ENCODE peak calls at places on chromosomes 5 and 9, in six cellular contexts. O is lower lobe of right lung, F is Peyer's patch, K is AG10803, W is neural progenitor cell, E is lower leg skin. M is an unnamed sample.

GRCh38 chr9:91060520-91061343 is 259.1 kb downstream of the SYK start:
- DNase-seq in F (no peak), E (peak), K (peak), W (no peak), O (no peak), M (no peak)

GRCh38 chr5:137304227-137304874 is 194.8 kb downstream of the SPOCK1 start:
- DNase-seq in W (no peak), E (no peak), O (no peak), F (no peak), K (no peak), M (no peak)

GRCh38 chr5:138824516-138824915 is 50.6 kb downstream of the LRRTM2 start:
- DNase-seq in K (no peak), E (no peak), F (no peak), O (no peak), W (no peak), M (no peak)

GRCh38 chr5:72999916-73000315 is 44.1 kb downstream of the FCHO2 start:
- DNase-seq in F (no peak), W (no peak), K (no peak), E (no peak), O (no peak), M (no peak)

GRCh38 chr9:135980926-135981630 is 19.9 kb upstream of the UBAC1 start:
- DNase-seq in E (no peak), O (no peak), K (no peak), W (no peak), F (no peak), M (no peak)

GRCh38 chr9:33463151-33463550 is 10.6 kb downstream of the NOL6 start:
- DNase-seq in E (no peak), K (no peak), O (peak), W (no peak), F (no peak), M (no peak)

GRCh38 chr5:37184748-37185364 is 64.3 kb downstream of the CPLANE1 start:
- DNase-seq in F (no peak), K (no peak), W (no peak), O (no peak), E (no peak), M (no peak)

GRCh38 chr5:1999794-2000193 is 117.1 kb upstream of the IRX4 start:
- DNase-seq in O (no peak), W (no peak), E (peak), K (no peak), F (no peak), M (no peak)

GRCh38 chr5:67166886-67167285 is 29.7 kb downstream of the CD180 start:
- DNase-seq in W (no peak), F (no peak), E (no peak), K (no peak), O (no peak), M (no peak)

GRCh38 chr9:111691686-111692329 is 30.4 kb downstream of the GNG10 start:
- DNase-seq in F (no peak), O (no peak), W (no peak), K (peak), E (no peak), M (no peak)

GRCh38 chr9:92463387-92463786 is 18.9 kb downstream of the ASPN start:
- DNase-seq in K (no peak), W (no peak), F (no peak), O (no peak), E (no peak), M (no peak)

GRCh38 chr9:121838757-121839669 is 187.6 kb downstream of the DAB2IP start:
- DNase-seq in F (no peak), K (no peak), E (no peak), W (no peak), O (no peak), M (peak)

GRCh38 chr9:87112656-87113055 is 165.3 kb upstream of the GAS1 start:
- DNase-seq in K (peak), W (no peak), O (no peak), E (no peak), F (no peak), M (no peak)

GRCh38 chr5:86880785-86881492 is 263.2 kb downstream of the COX7C start:
- DNase-seq in K (peak), W (peak), E (peak), O (no peak), F (no peak), M (no peak)

GRCh38 chr5:80763211-80763610 is 108.4 kb upstream of the DHFR start:
- DNase-seq in F (no peak), E (no peak), O (no peak), W (no peak), K (peak), M (no peak)

GRCh38 chr5:45417285-45417996 is 278.7 kb downstream of the HCN1 start:
- DNase-seq in W (no peak), K (no peak), F (no peak), E (no peak), O (no peak), M (no peak)

GRCh38 chr9:19186240-19186639 is 44.3 kb upstream of the DENND4C start:
- DNase-seq in O (no peak), W (no peak), E (no peak), F (no peak), K (peak), M (no peak)

GRCh38 chr9:38186372-38187115 is 117.5 kb upstream of the SHB start:
- DNase-seq in K (no peak), F (no peak), E (no peak), W (no peak), O (no peak), M (no peak)

GRCh38 chr9:110880123-110880522 is 158.1 kb downstream of the LPAR1 start:
- DNase-seq in K (peak), E (no peak), O (no peak), W (peak), F (no peak), M (no peak)

GRCh38 chr5:178289438-178289837 is 56.8 kb upstream of the PHYKPL start:
- DNase-seq in F (no peak), O (no peak), K (no peak), W (no peak), E (no peak), M (no peak)

GRCh38 chr5:111697881-111698757 is 58.9 kb downstream of the NREP start:
- DNase-seq in K (peak), W (peak), O (no peak), F (no peak), E (no peak), M (no peak)

GRCh38 chr5:11525020-11525419 is 379.2 kb downstream of the CTNND2 start:
- DNase-seq in W (peak), F (no peak), E (no peak), O (no peak), K (no peak), M (no peak)

GRCh38 chr5:160287378-160288051 is 24.8 kb downstream of the CCNJL start:
- DNase-seq in O (peak), K (no peak), W (peak), F (peak), E (no peak), M (no peak)

GRCh38 chr5:143554918-143555477 is 151.5 kb upstream of the NR3C1 start:
- DNase-seq in F (no peak), E (no peak), W (no peak), O (no peak), K (no peak), M (no peak)

GRCh38 chr5:132099073-132099748 is 25.6 kb downstream of the CSF2 start:
- DNase-seq in O (no peak), K (no peak), E (no peak), W (no peak), F (no peak), M (no peak)

GRCh38 chr5:174139623-174140022 is 94.1 kb downstream of the NSG2 start:
- DNase-seq in K (no peak), F (no peak), O (no peak), E (no peak), W (no peak), M (no peak)

GRCh38 chr5:43017438-43017820 is 22.7 kb downstream of the ANXA2R start:
- DNase-seq in E (no peak), F (no peak), W (peak), O (no peak), K (no peak), M (no peak)

GRCh38 chr5:150778103-150778516 is 447 bp upstream of the SMIM3 start:
- DNase-seq in K (no peak), F (no peak), E (no peak), O (no peak), W (no peak), M (no peak)

GRCh38 chr5:36637101-36637500 is 30.7 kb downstream of the SLC1A3 start:
- DNase-seq in F (no peak), O (no peak), K (peak), W (no peak), E (no peak), M (no peak)

GRCh38 chr5:97181856-97182545 is 1.0 kb downstream of the RIOK2 start:
- DNase-seq in F (no peak), W (no peak), K (peak), O (no peak), E (no peak), M (no peak)

GRCh38 chr9:15250013-15250412 is 57.0 kb downstream of the TTC39B start:
- DNase-seq in E (no peak), F (no peak), K (no peak), W (peak), O (no peak), M (no peak)

GRCh38 chr9:15249042-15249818 is 57.8 kb downstream of the TTC39B start:
- DNase-seq in E (no peak), F (no peak), K (peak), W (peak), O (no peak), M (no peak)

GRCh38 chr9:15248106-15248505 is 58.9 kb downstream of the TTC39B start:
- DNase-seq in W (no peak), E (no peak), F (no peak), O (no peak), K (no peak), M (no peak)

GRCh38 chr9:15246688-15247087 is 60.3 kb downstream of the TTC39B start:
- DNase-seq in F (no peak), W (no peak), O (no peak), K (no peak), E (no peak), M (no peak)

DNA sequence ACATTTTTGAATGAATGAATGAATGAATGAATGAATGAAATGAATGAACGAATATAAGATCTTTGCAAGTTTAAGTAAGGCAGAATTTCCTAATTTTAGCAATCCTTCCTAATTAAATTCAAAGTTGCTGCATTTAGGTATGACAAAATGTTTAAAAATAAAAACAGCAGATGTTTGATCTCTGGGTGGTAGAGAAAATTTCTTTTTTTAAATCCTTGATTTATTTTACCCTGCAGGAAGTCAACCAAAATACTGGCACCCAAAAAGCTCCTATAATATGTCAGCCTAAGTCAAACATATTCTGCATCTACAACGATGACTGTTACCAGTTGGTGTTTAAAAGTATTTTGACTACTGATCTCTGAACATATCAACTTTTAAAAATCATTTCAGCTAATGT is 58.4 kb downstream of the TTC39B start:
- DNase-seq in O (no peak), F (no peak), E (no peak), W (no peak), K (no peak), M (no peak)
- H3K4me3 ChIP-seq in O (no peak), F (no peak), E (no peak), W (no peak), K (no peak), M (no peak)

DNA sequence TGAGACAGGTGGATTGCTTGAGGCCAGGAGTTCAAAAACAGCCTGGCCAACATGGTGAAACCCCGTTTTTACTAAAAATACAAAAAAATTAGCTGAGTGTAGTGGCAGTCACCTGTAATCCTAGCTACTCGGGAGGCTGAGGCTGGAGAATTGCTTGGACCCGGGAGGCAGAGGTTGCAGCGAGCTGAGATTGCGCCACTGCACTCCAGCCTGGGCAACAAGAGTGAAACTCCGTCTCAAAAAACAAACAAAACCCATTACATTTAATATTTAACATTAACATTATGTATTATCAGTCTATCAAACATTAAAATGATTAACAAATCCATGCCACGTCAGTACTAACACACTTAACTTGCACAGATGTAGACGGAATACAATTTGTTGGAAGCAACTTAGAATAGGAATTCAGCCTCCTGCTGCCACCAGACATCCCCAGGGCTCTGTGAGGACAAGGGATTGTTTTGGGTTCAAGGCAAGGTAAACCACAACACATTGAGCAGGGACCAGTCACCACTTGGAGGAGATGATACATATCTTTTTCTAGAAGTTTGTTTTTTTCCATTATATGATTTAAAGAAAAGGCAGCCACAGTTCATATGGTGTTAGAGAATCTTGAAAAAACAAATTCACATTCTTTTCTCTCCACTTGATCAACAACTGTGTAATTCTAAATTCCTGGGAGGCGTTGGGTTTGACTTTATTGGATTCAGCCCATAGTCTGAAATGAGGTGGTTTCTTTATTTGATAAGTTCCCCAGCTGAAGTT is 104.1 kb upstream of the BASP1 start:
- DNase-seq in K (peak), E (no peak), O (no peak), F (no peak), W (no peak), M (no peak)
- TF ChIP-seq CTCF in K (no peak), E (no peak), O (no peak), F (no peak), W (no peak), M (no peak)

GRCh38 chr5:149641600-149641999 is 60.3 kb downstream of the ARHGEF37 start:
- DNase-seq in E (no peak), O (no peak), F (no peak), W (no peak), K (no peak), M (no peak)

GRCh38 chr5:149640350-149640999 is 59.2 kb downstream of the ARHGEF37 start:
- DNase-seq in F (no peak), O (no peak), W (no peak), E (no peak), K (no peak), M (no peak)

GRCh38 chr5:149638546-149639241 is 57.4 kb downstream of the ARHGEF37 start:
- DNase-seq in E (no peak), K (no peak), O (no peak), F (no peak), W (no peak), M (no peak)

GRCh38 chr5:149639718-149640117 is 58.4 kb downstream of the ARHGEF37 start:
- DNase-seq in F (no peak), O (no peak), K (no peak), W (no peak), E (no peak), M (no peak)

GRCh38 chr5:149641000-149641576 is 59.8 kb downstream of the ARHGEF37 start:
- DNase-seq in O (no peak), K (peak), W (no peak), F (peak), E (no peak), M (no peak)
- H3K4me3 ChIP-seq in O (peak), K (no peak), W (no peak), F (no peak), E (no peak), M (no peak)

DNA sequence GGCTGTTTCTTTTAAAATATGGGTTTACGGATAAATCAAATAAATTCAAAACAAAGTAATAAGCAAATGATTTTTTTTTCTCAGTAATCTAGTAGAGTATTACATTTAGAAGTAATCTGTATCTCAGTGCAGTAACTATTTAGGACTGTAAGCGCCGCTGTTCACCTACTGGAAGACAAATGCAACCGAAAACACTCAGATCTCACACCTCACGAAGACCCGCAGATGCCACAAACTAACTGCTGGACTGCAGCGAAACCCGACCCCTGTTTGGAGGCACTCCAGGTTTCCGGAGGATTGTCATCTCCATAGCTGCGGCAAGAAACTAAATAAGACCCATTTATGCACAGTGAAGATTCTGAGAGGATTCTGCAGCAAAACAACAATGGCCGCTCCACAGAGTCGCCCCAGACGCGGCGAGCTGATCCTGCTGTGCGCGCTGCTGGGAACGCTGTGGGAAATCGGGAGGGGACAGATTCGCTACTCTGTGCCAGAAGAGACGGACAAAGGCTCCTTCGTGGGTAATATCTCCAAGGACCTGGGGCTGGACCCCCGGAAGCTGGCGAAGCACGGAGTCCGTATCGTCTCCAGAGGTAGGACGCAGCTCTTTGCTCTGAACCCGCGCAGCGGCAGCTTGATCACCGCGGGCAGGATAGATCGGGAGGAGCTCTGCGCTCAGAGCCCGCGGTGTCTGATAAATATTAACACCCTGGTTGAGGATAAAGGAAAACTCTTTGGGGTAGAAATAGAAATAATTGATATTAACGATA is at the start of gene PCDHGA8:
- DNase-seq in F (no peak), E (no peak), W (no peak), K (peak), O (no peak), M (no peak)
- TF ChIP-seq CTCF in F (no peak), E (no peak), W (no peak), K (peak), O (no peak), M (no peak)

DNA sequence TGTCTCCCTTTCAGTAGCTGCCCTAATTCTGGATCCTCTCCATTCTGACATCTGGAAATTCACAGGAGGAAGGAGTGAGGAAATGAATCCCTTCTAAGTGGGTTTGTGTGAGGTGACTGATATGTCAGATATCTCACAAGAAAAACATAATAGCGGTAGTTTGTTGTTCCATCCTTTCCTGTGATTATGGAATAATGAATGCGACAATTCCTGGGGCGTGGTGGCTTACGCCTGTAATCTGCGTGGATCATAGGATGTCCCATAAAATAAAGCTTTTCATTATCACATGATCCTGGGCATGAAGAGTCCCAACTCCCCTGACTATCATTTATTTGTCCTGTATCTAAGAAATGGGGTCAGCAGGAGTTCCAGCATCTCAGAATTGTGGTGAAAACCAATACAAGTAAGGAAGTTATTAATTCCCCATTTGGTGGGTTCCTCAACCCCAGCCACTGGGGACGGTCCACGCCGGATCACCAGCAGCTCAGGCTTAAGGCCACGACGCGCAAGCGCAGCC is 375 bp upstream of the C5orf24 start:
- DNase-seq in K (peak), F (no peak), O (no peak), W (no peak), E (no peak), M (no peak)
- H3K4me3 ChIP-seq in K (peak), F (peak), O (peak), W (peak), E (no peak), M (peak)

GRCh38 chr9:107484117-107484723 is 5.3 kb downstream of the KLF4 start:
- DNase-seq in O (no peak), F (no peak), W (peak), E (peak), K (peak), M (no peak)

GRCh38 chr9:107480386-107480789 is 9.2 kb downstream of the KLF4 start:
- DNase-seq in O (peak), F (no peak), W (no peak), E (peak), K (peak), M (no peak)

GRCh38 chr9:107483666-107484065 is 5.9 kb downstream of the KLF4 start:
- DNase-seq in O (no peak), K (no peak), W (no peak), E (no peak), F (no peak), M (no peak)

GRCh38 chr9:107478805-107479204 is 10.8 kb downstream of the KLF4 start:
- DNase-seq in F (no peak), O (no peak), W (no peak), K (no peak), E (no peak), M (no peak)

DNA sequence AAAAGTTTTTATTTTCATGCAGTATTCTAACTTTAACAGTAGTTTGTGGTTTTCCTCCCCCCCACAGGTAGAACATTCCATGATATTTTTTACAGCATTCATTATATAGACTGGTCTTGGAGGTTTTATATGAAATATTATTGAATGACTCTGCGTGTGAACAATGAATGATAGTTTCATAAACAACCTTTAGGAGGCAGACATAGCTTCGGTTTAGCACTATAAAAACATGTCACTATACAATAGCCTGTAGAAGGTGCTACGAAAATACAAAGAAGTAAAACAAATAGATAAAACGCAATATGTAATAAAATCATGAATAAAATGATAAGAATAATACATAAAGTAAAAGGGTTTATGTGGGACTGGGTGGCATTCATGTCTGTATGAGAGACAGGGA is 8.5 kb downstream of the KLF4 start:
- DNase-seq in K (no peak), E (no peak), W (no peak), F (no peak), O (no peak), M (no peak)
- TF ChIP-seq CTCF in K (peak), E (no peak), W (peak), F (no peak), O (peak), M (no peak)

DNA sequence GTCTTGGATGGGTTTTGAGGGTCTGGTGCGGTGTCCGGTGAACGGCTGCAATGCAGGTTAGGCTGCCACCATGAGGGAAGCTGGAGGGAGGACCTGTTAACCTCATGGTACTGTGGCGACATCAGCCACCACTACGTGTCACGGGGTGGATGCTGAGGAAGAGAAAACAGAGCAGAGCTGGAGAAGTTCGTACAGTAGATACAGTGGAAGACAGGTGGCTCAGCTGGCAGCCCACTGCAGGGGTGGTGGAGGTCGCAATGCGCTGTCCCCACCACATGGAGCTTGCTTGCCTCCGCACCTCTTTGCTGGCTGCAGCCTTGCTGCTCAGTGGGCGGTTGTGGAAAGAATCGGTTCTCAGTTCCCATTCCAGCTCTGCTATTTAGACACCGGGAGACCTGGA is 2.8 kb downstream of the DCANP1 start:
- DNase-seq in K (no peak), E (no peak), W (no peak), F (no peak), O (no peak), M (peak)
- H3K4me3 ChIP-seq in K (no peak), E (no peak), W (no peak), F (no peak), O (no peak), M (no peak)

M was measured in coronary artery.